ENCODE peak calls at places on chromosomes 5 and 9, in nine cellular contexts. One of them, this sample, is unnamed.

GRCh38 chr9:137461663-137462395 is 2.7 kb upstream of the NSMF start:
- DNase-seq in brain microvascular endothelial cell: no peak
- DNase-seq in mesothelial cell of epicardium: peak; percentile 29
- DNase-seq in prostate gland: no peak
- DNase-seq in cardiac muscle cell: peak; percentile 59
- DNase-seq in pancreas: peak; percentile 29
- DNase-seq in OCI-LY7: peak; percentile 94
- DNase-seq in dorsolateral prefrontal cortex: no peak
- DNase-seq in endothelial cell: no peak
- DNase-seq in this sample: peak; percentile 83

GRCh38 chr5:76082790-76083554 is at the start of gene SV2C:
- DNase-seq in brain microvascular endothelial cell: no peak
- DNase-seq in mesothelial cell of epicardium: no peak
- DNase-seq in prostate gland: no peak
- DNase-seq in cardiac muscle cell: peak; percentile 55
- DNase-seq in pancreas: no peak
- DNase-seq in OCI-LY7: no peak
- DNase-seq in dorsolateral prefrontal cortex: no peak
- DNase-seq in endothelial cell: peak; percentile 28
- DNase-seq in this sample: peak; percentile 76

GRCh38 chr5:53936481-53937352 is 373.7 kb downstream of the ARL15 start:
- DNase-seq in brain microvascular endothelial cell: no peak
- DNase-seq in mesothelial cell of epicardium: no peak
- DNase-seq in prostate gland: no peak
- DNase-seq in cardiac muscle cell: no peak
- DNase-seq in pancreas: no peak
- DNase-seq in OCI-LY7: no peak
- DNase-seq in dorsolateral prefrontal cortex: no peak
- DNase-seq in endothelial cell: no peak
- DNase-seq in this sample: no peak

GRCh38 chr5:1514027-1514818 is 9.5 kb downstream of the LPCAT1 start:
- DNase-seq in brain microvascular endothelial cell: no peak
- DNase-seq in mesothelial cell of epicardium: peak; percentile 16
- DNase-seq in prostate gland: no peak
- DNase-seq in cardiac muscle cell: no peak
- DNase-seq in pancreas: no peak
- DNase-seq in OCI-LY7: no peak
- DNase-seq in dorsolateral prefrontal cortex: peak; percentile 13
- DNase-seq in endothelial cell: no peak
- DNase-seq in this sample: no peak

GRCh38 chr5:68251386-68251785 is 35.8 kb downstream of the PIK3R1 start:
- DNase-seq in brain microvascular endothelial cell: no peak
- DNase-seq in mesothelial cell of epicardium: no peak
- DNase-seq in prostate gland: no peak
- DNase-seq in cardiac muscle cell: no peak
- DNase-seq in pancreas: no peak
- DNase-seq in OCI-LY7: no peak
- DNase-seq in dorsolateral prefrontal cortex: no peak
- DNase-seq in endothelial cell: no peak
- DNase-seq in this sample: no peak

GRCh38 chr9:92790542-92791527 is 26.2 kb upstream of the BICD2 start:
- DNase-seq in brain microvascular endothelial cell: peak; percentile 75
- DNase-seq in mesothelial cell of epicardium: no peak
- DNase-seq in prostate gland: peak; percentile 77
- DNase-seq in cardiac muscle cell: peak; percentile 79
- DNase-seq in pancreas: peak; percentile 84
- DNase-seq in OCI-LY7: peak; percentile 84
- DNase-seq in dorsolateral prefrontal cortex: peak; percentile 71
- DNase-seq in endothelial cell: peak; percentile 81
- DNase-seq in this sample: peak; percentile 81

GRCh38 chr9:93082841-93083411 is 13.1 kb upstream of the CARD19 start:
- DNase-seq in brain microvascular endothelial cell: no peak
- DNase-seq in mesothelial cell of epicardium: no peak
- DNase-seq in prostate gland: no peak
- DNase-seq in cardiac muscle cell: no peak
- DNase-seq in pancreas: no peak
- DNase-seq in OCI-LY7: no peak
- DNase-seq in dorsolateral prefrontal cortex: no peak
- DNase-seq in endothelial cell: no peak
- DNase-seq in this sample: no peak

GRCh38 chr9:13939129-13939528 is 374.8 kb downstream of the NFIB start:
- DNase-seq in brain microvascular endothelial cell: peak; percentile 65
- DNase-seq in mesothelial cell of epicardium: no peak
- DNase-seq in prostate gland: no peak
- DNase-seq in cardiac muscle cell: peak; percentile 37
- DNase-seq in pancreas: no peak
- DNase-seq in OCI-LY7: no peak
- DNase-seq in dorsolateral prefrontal cortex: no peak
- DNase-seq in endothelial cell: no peak
- DNase-seq in this sample: no peak

GRCh38 chr9:96071245-96072124 is 196.0 kb downstream of the ERCC6L2 start:
- DNase-seq in brain microvascular endothelial cell: peak; percentile 56
- DNase-seq in mesothelial cell of epicardium: no peak
- DNase-seq in prostate gland: no peak
- DNase-seq in cardiac muscle cell: peak; percentile 37
- DNase-seq in pancreas: no peak
- DNase-seq in OCI-LY7: peak; percentile 16
- DNase-seq in dorsolateral prefrontal cortex: no peak
- DNase-seq in endothelial cell: peak; percentile 51
- DNase-seq in this sample: no peak

GRCh38 chr5:1512541-1513291 is 11.0 kb downstream of the LPCAT1 start:
- DNase-seq in brain microvascular endothelial cell: no peak
- DNase-seq in mesothelial cell of epicardium: peak; percentile 11
- DNase-seq in prostate gland: no peak
- DNase-seq in cardiac muscle cell: no peak
- DNase-seq in pancreas: peak; percentile 2
- DNase-seq in OCI-LY7: no peak
- DNase-seq in dorsolateral prefrontal cortex: peak; percentile 15
- DNase-seq in endothelial cell: peak; percentile 1
- DNase-seq in this sample: no peak

GRCh38 chr9:32431196-32431595 is 46.8 kb downstream of the ACO1 start:
- DNase-seq in brain microvascular endothelial cell: peak; percentile 40
- DNase-seq in mesothelial cell of epicardium: no peak
- DNase-seq in prostate gland: no peak
- DNase-seq in cardiac muscle cell: no peak
- DNase-seq in pancreas: no peak
- DNase-seq in OCI-LY7: no peak
- DNase-seq in dorsolateral prefrontal cortex: no peak
- DNase-seq in endothelial cell: no peak
- DNase-seq in this sample: no peak

GRCh38 chr9:124133752-124134151 is 122.2 kb downstream of the LHX2 start:
- DNase-seq in brain microvascular endothelial cell: peak; percentile 50
- DNase-seq in mesothelial cell of epicardium: no peak
- DNase-seq in prostate gland: no peak
- DNase-seq in cardiac muscle cell: peak; percentile 25
- DNase-seq in pancreas: no peak
- DNase-seq in OCI-LY7: peak; percentile 58
- DNase-seq in dorsolateral prefrontal cortex: peak; percentile 36
- DNase-seq in endothelial cell: peak; percentile 53
- DNase-seq in this sample: peak; percentile 10

GRCh38 chr5:662751-663435 is 30.3 kb downstream of the TPPP start:
- DNase-seq in brain microvascular endothelial cell: no peak
- DNase-seq in mesothelial cell of epicardium: no peak
- DNase-seq in prostate gland: no peak
- DNase-seq in cardiac muscle cell: no peak
- DNase-seq in pancreas: no peak
- DNase-seq in OCI-LY7: no peak
- DNase-seq in dorsolateral prefrontal cortex: no peak
- DNase-seq in endothelial cell: no peak
- DNase-seq in this sample: no peak

GRCh38 chr9:89606567-89607311 is 1.9 kb downstream of the GADD45G start:
- DNase-seq in brain microvascular endothelial cell: peak; percentile 16
- DNase-seq in mesothelial cell of epicardium: no peak
- DNase-seq in prostate gland: peak; percentile 80
- DNase-seq in cardiac muscle cell: peak; percentile 74
- DNase-seq in pancreas: peak; percentile 75
- DNase-seq in OCI-LY7: no peak
- DNase-seq in dorsolateral prefrontal cortex: no peak
- DNase-seq in endothelial cell: peak; percentile 54
- DNase-seq in this sample: peak; percentile 36

GRCh38 chr9:92737611-92738299 is 26.9 kb downstream of the BICD2 start:
- DNase-seq in brain microvascular endothelial cell: no peak
- DNase-seq in mesothelial cell of epicardium: no peak
- DNase-seq in prostate gland: no peak
- DNase-seq in cardiac muscle cell: no peak
- DNase-seq in pancreas: no peak
- DNase-seq in OCI-LY7: no peak
- DNase-seq in dorsolateral prefrontal cortex: no peak
- DNase-seq in endothelial cell: no peak
- DNase-seq in this sample: no peak

GRCh38 chr5:128083811-128084227 is 253 bp downstream of the SLC12A2 start:
- DNase-seq in brain microvascular endothelial cell: no peak
- DNase-seq in mesothelial cell of epicardium: no peak
- DNase-seq in prostate gland: no peak
- DNase-seq in cardiac muscle cell: no peak
- DNase-seq in pancreas: no peak
- DNase-seq in OCI-LY7: no peak
- DNase-seq in dorsolateral prefrontal cortex: no peak
- DNase-seq in endothelial cell: peak; percentile 71
- DNase-seq in this sample: no peak

DNA sequence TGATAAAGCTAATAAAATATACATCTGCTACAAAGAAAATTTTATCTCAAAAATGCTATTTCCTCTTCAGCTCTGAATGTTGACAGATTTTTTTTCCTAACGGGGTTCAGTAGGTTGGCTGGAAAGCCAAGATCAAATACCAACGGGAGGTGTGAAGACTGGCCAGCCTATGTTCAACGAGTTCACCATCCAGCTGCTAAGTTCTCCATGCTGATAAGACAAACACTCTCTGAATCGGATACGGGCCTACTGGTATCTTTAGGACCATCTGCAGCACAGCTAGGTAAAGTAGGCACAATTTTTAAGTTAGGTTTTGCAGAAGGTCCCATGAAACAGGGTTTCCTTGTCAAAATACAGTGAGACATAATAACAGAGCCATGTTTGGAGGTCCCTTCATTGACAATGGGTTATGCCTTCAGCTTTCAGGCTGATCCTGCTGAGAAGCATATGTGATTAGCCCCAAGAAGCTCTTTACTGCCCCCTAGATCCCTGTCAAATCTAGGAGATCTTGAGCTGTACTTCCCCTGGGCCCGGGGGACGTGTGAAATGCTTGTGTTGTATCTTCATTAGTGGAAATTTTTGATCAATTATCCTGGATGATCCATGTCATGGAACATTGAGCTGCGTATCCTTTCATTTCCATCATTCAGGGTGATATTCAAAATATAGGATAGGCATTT is 60.6 kb downstream of the PGM5 start:
- DNase-seq in brain microvascular endothelial cell: no peak
- DNase-seq in mesothelial cell of epicardium: no peak
- DNase-seq in prostate gland: no peak
- DNase-seq in cardiac muscle cell: peak; percentile 29
- DNase-seq in pancreas: no peak
- DNase-seq in OCI-LY7: peak; percentile 46
- DNase-seq in dorsolateral prefrontal cortex: no peak
- DNase-seq in endothelial cell: no peak
- DNase-seq in this sample: no peak
- TF ChIP-seq CTCF in brain microvascular endothelial cell: peak; percentile 24
- TF ChIP-seq CTCF in mesothelial cell of epicardium: no peak
- TF ChIP-seq CTCF in prostate gland: no peak
- TF ChIP-seq CTCF in cardiac muscle cell: peak; percentile 23
- TF ChIP-seq CTCF in pancreas: no peak
- TF ChIP-seq CTCF in OCI-LY7: peak; percentile 72
- TF ChIP-seq CTCF in dorsolateral prefrontal cortex: no peak
- TF ChIP-seq CTCF in endothelial cell: peak; percentile 12
- TF ChIP-seq CTCF in this sample: no peak

GRCh38 chr5:58477760-58478159 is 13.5 kb upstream of the GAPT start:
- DNase-seq in brain microvascular endothelial cell: no peak
- DNase-seq in mesothelial cell of epicardium: no peak
- DNase-seq in prostate gland: no peak
- DNase-seq in cardiac muscle cell: no peak
- DNase-seq in pancreas: no peak
- DNase-seq in OCI-LY7: peak; percentile 25
- DNase-seq in dorsolateral prefrontal cortex: no peak
- DNase-seq in endothelial cell: no peak
- DNase-seq in this sample: no peak
- TF ChIP-seq CTCF in brain microvascular endothelial cell: no peak
- TF ChIP-seq CTCF in mesothelial cell of epicardium: no peak
- TF ChIP-seq CTCF in prostate gland: no peak
- TF ChIP-seq CTCF in cardiac muscle cell: peak; percentile 26
- TF ChIP-seq CTCF in pancreas: no peak
- TF ChIP-seq CTCF in OCI-LY7: peak; percentile 79
- TF ChIP-seq CTCF in dorsolateral prefrontal cortex: peak; percentile 53
- TF ChIP-seq CTCF in endothelial cell: peak; percentile 28
- TF ChIP-seq CTCF in this sample: no peak

DNA sequence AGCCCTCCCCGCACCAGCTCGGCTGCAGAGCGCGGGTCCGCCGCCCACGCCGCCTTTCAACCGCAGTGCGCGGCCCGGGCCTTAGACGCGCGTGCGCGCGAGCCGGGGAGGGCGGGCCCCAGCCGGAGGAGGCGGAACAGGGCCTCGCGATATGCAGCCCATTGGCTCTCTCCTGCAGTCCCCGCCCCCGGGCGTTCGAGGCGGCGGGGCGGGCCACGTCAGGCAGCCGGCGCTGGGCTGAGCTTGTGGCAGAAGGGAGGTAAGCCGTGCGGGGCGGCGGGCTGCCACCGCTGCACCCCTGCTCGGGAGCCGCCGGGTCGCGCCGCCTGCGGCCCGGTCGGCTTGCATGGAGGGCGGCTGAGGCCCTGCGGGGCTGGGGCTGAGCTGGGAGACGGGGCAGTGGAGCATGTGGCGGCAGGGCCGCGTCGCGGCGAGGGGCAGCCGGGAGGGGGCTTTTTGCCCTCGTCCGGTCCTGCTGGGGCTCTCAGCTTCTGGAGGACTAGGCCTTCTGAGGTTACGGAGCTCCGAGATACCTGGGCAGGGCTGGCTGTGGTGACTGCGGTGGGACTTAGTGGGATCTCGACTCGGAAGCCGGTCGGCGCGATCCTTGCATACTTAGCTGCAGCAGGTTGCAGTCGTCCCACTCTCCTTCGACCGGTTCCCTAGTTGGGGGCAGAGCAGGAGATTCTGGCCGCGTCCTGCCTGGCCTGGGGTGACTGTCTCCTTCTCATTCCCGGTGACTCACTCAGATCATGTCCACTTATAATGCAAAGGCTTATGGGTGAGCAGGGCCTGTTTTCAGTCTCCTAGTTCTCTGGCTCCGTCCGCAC is at the start of gene FOCAD:
- DNase-seq in brain microvascular endothelial cell: peak; percentile 92
- DNase-seq in mesothelial cell of epicardium: peak; percentile 93
- DNase-seq in prostate gland: peak; percentile 95
- DNase-seq in cardiac muscle cell: peak; percentile 98
- DNase-seq in pancreas: peak; percentile 96
- DNase-seq in OCI-LY7: peak; percentile 95
- DNase-seq in dorsolateral prefrontal cortex: peak; percentile 91
- DNase-seq in endothelial cell: peak; percentile 96
- DNase-seq in this sample: peak; percentile 98
- TF ChIP-seq CTCF in brain microvascular endothelial cell: no peak
- TF ChIP-seq CTCF in mesothelial cell of epicardium: no peak
- TF ChIP-seq CTCF in prostate gland: peak; percentile 17
- TF ChIP-seq CTCF in cardiac muscle cell: no peak
- TF ChIP-seq CTCF in pancreas: no peak
- TF ChIP-seq CTCF in OCI-LY7: no peak
- TF ChIP-seq CTCF in dorsolateral prefrontal cortex: peak; percentile 33
- TF ChIP-seq CTCF in endothelial cell: no peak
- TF ChIP-seq CTCF in this sample: no peak

DNA sequence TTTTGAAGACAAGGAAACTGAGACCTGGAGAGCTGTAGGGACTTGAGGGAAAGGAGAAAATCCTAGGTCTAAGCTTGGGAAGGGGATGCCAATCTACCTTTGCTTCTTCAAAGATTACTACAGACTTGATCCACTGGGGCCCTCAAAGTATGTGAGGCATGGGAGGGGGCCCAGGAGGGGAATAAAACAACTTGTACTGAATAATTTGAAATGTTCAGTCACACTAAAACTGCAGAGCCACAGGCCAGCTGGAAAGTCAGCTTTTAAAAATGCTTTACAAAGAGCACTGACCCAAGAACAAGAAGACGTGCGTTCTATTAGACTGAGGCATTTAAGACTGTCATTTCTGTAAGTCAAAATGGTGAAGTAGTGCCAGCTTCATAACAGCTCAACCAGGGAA is 13.6 kb downstream of the IL33 start:
- DNase-seq in brain microvascular endothelial cell: no peak
- DNase-seq in mesothelial cell of epicardium: no peak
- DNase-seq in prostate gland: no peak
- DNase-seq in cardiac muscle cell: no peak
- DNase-seq in pancreas: no peak
- DNase-seq in OCI-LY7: no peak
- DNase-seq in dorsolateral prefrontal cortex: no peak
- DNase-seq in endothelial cell: no peak
- DNase-seq in this sample: no peak
- TF ChIP-seq CTCF in brain microvascular endothelial cell: no peak
- TF ChIP-seq CTCF in mesothelial cell of epicardium: no peak
- TF ChIP-seq CTCF in prostate gland: no peak
- TF ChIP-seq CTCF in cardiac muscle cell: no peak
- TF ChIP-seq CTCF in pancreas: no peak
- TF ChIP-seq CTCF in OCI-LY7: no peak
- TF ChIP-seq CTCF in dorsolateral prefrontal cortex: no peak
- TF ChIP-seq CTCF in endothelial cell: no peak
- TF ChIP-seq CTCF in this sample: no peak

This sample was measured in nephron progenitor cell.